ENCODE peak calls at places on chromosomes 1 and 21, in four cellular contexts. One of them, this sample, is unnamed.

GRCh38 chr1:87435484-87435883 is 106.8 kb downstream of the LMO4 start:
- DNase-seq in fibroblast of lung: peak; percentile 84
- DNase-seq in fibroblast of mammary gland: peak; percentile 33
- DNase-seq in endothelial cell: no peak
- DNase-seq in this sample: no peak

GRCh38 chr1:113830039-113830438 is 17.8 kb upstream of the RSBN1 start:
- DNase-seq in fibroblast of lung: peak; percentile 55
- DNase-seq in fibroblast of mammary gland: no peak
- DNase-seq in endothelial cell: no peak
- DNase-seq in this sample: no peak

GRCh38 chr1:101071470-101071886 is 45.9 kb upstream of the DPH5 start:
- DNase-seq in fibroblast of lung: no peak
- DNase-seq in fibroblast of mammary gland: no peak
- DNase-seq in endothelial cell: no peak
- DNase-seq in this sample: no peak

GRCh38 chr1:6099297-6099696 is 53.6 kb downstream of the KCNAB2 start:
- DNase-seq in fibroblast of lung: no peak
- DNase-seq in fibroblast of mammary gland: no peak
- DNase-seq in endothelial cell: no peak
- DNase-seq in this sample: no peak

GRCh38 chr1:226697608-226698544 is 41.2 kb downstream of the ITPKB start:
- DNase-seq in fibroblast of lung: no peak
- DNase-seq in fibroblast of mammary gland: no peak
- DNase-seq in endothelial cell: no peak
- DNase-seq in this sample: no peak

GRCh38 chr1:96329121-96329520 is 392.5 kb upstream of the PTBP2 start:
- DNase-seq in fibroblast of lung: peak; percentile 83
- DNase-seq in fibroblast of mammary gland: peak; percentile 45
- DNase-seq in endothelial cell: no peak
- DNase-seq in this sample: no peak

GRCh38 chr1:219138747-219139146 is 34.9 kb upstream of the LYPLAL1 start:
- DNase-seq in fibroblast of lung: no peak
- DNase-seq in fibroblast of mammary gland: no peak
- DNase-seq in endothelial cell: no peak
- DNase-seq in this sample: no peak

GRCh38 chr1:107964397-107965111 is 426 bp downstream of the VAV3 start:
- DNase-seq in fibroblast of lung: peak; percentile 9
- DNase-seq in fibroblast of mammary gland: no peak
- DNase-seq in endothelial cell: peak; percentile 20
- DNase-seq in this sample: peak; percentile 24

GRCh38 chr1:23720256-23720995 is 22.8 kb upstream of the ELOA start:
- DNase-seq in fibroblast of lung: no peak
- DNase-seq in fibroblast of mammary gland: no peak
- DNase-seq in endothelial cell: no peak
- DNase-seq in this sample: peak; percentile 68

GRCh38 chr1:116302281-116302680 is 70.8 kb upstream of the ATP1A1 start:
- DNase-seq in fibroblast of lung: no peak
- DNase-seq in fibroblast of mammary gland: no peak
- DNase-seq in endothelial cell: no peak
- DNase-seq in this sample: no peak

GRCh38 chr1:88276158-88276557 is 407.9 kb upstream of the PKN2 start:
- DNase-seq in fibroblast of lung: peak; percentile 89
- DNase-seq in fibroblast of mammary gland: peak; percentile 43
- DNase-seq in endothelial cell: no peak
- DNase-seq in this sample: peak; percentile 6

GRCh38 chr1:218112862-218113261 is 172.2 kb upstream of the RRP15 start:
- DNase-seq in fibroblast of lung: no peak
- DNase-seq in fibroblast of mammary gland: no peak
- DNase-seq in endothelial cell: no peak
- DNase-seq in this sample: no peak

GRCh38 chr1:6508876-6509602 is 17.6 kb upstream of the PLEKHG5 start:
- DNase-seq in fibroblast of lung: no peak
- DNase-seq in fibroblast of mammary gland: no peak
- DNase-seq in endothelial cell: no peak
- DNase-seq in this sample: no peak

GRCh38 chr1:116766616-116767469 is 12.6 kb downstream of the CD2 start:
- DNase-seq in fibroblast of lung: no peak
- DNase-seq in fibroblast of mammary gland: peak; percentile 73
- DNase-seq in endothelial cell: no peak
- DNase-seq in this sample: no peak

GRCh38 chr1:115829947-115830346 is 11.0 kb downstream of the NHLH2 start:
- DNase-seq in fibroblast of lung: no peak
- DNase-seq in fibroblast of mammary gland: no peak
- DNase-seq in endothelial cell: no peak
- DNase-seq in this sample: no peak

GRCh38 chr1:208942394-208942793 is 641.1 kb upstream of the CAMK1G start:
- DNase-seq in fibroblast of lung: no peak
- DNase-seq in fibroblast of mammary gland: no peak
- DNase-seq in endothelial cell: no peak
- DNase-seq in this sample: no peak

GRCh38 chr1:115764541-115764940 is 4.0 kb downstream of the CASQ2 start:
- DNase-seq in fibroblast of lung: peak; percentile 8
- DNase-seq in fibroblast of mammary gland: peak; percentile 55
- DNase-seq in endothelial cell: peak; percentile 57
- DNase-seq in this sample: no peak

GRCh38 chr1:117590273-117590925 is 15.4 kb upstream of the TENT5C start:
- DNase-seq in fibroblast of lung: no peak
- DNase-seq in fibroblast of mammary gland: no peak
- DNase-seq in endothelial cell: no peak
- DNase-seq in this sample: no peak

GRCh38 chr1:182056596-182057366 is 4.7 kb downstream of the ZNF648 start:
- DNase-seq in fibroblast of lung: no peak
- DNase-seq in fibroblast of mammary gland: no peak
- DNase-seq in endothelial cell: no peak
- DNase-seq in this sample: no peak

GRCh38 chr1:114670083-114671010 is 498 bp upstream of the DENND2C start:
- DNase-seq in fibroblast of lung: peak; percentile 84
- DNase-seq in fibroblast of mammary gland: peak; percentile 85
- DNase-seq in endothelial cell: peak; percentile 92
- DNase-seq in this sample: peak; percentile 96

GRCh38 chr1:245337829-245338484 is 183.2 kb downstream of the KIF26B start:
- DNase-seq in fibroblast of lung: no peak
- DNase-seq in fibroblast of mammary gland: no peak
- DNase-seq in endothelial cell: no peak
- DNase-seq in this sample: no peak

GRCh38 chr21:44520326-44521300 is 19.4 kb downstream of the KRTAP10-1 start:
- DNase-seq in fibroblast of lung: no peak
- DNase-seq in fibroblast of mammary gland: no peak
- DNase-seq in endothelial cell: no peak
- DNase-seq in this sample: no peak

GRCh38 chr21:25186278-25186677 is 421.0 kb downstream of the MRPL39 start:
- DNase-seq in fibroblast of lung: peak; percentile 10
- DNase-seq in fibroblast of mammary gland: no peak
- DNase-seq in endothelial cell: no peak
- DNase-seq in this sample: no peak

GRCh38 chr1:220874201-220874655 is 5.0 kb upstream of the HLX start:
- DNase-seq in fibroblast of lung: no peak
- DNase-seq in fibroblast of mammary gland: peak; percentile 70
- DNase-seq in endothelial cell: peak; percentile 62
- DNase-seq in this sample: peak; percentile 51

GRCh38 chr1:81549588-81550127 is 251.1 kb upstream of the ADGRL2 start:
- DNase-seq in fibroblast of lung: peak; percentile 35
- DNase-seq in fibroblast of mammary gland: peak; percentile 67
- DNase-seq in endothelial cell: no peak
- DNase-seq in this sample: peak; percentile 18

GRCh38 chr1:56146449-56146848 is 432.9 kb downstream of the PLPP3 start:
- DNase-seq in fibroblast of lung: peak; percentile 36
- DNase-seq in fibroblast of mammary gland: peak; percentile 94
- DNase-seq in endothelial cell: no peak
- DNase-seq in this sample: no peak

GRCh38 chr1:234676103-234676594 is 66.2 kb upstream of the IRF2BP2 start:
- DNase-seq in fibroblast of lung: peak; percentile 73
- DNase-seq in fibroblast of mammary gland: peak; percentile 78
- DNase-seq in endothelial cell: peak; percentile 68
- DNase-seq in this sample: peak; percentile 68

GRCh38 chr1:151352001-151352718 is 5.1 kb upstream of the RFX5 start:
- DNase-seq in fibroblast of lung: peak; percentile 32
- DNase-seq in fibroblast of mammary gland: peak; percentile 53
- DNase-seq in endothelial cell: no peak
- DNase-seq in this sample: no peak

GRCh38 chr21:44083631-44084291 is 23.4 kb upstream of the PWP2 start:
- DNase-seq in fibroblast of lung: no peak
- DNase-seq in fibroblast of mammary gland: no peak
- DNase-seq in endothelial cell: no peak
- DNase-seq in this sample: no peak

GRCh38 chr1:88731475-88731874 is 47.4 kb downstream of the PKN2 start:
- DNase-seq in fibroblast of lung: peak; percentile 94
- DNase-seq in fibroblast of mammary gland: peak; percentile 95
- DNase-seq in endothelial cell: no peak
- DNase-seq in this sample: no peak

GRCh38 chr1:64473367-64473766 is 3.4 kb downstream of the CACHD1 start:
- DNase-seq in fibroblast of lung: no peak
- DNase-seq in fibroblast of mammary gland: no peak
- DNase-seq in endothelial cell: no peak
- DNase-seq in this sample: no peak

GRCh38 chr1:64471724-64472276 is 1.9 kb downstream of the CACHD1 start:
- DNase-seq in fibroblast of lung: peak; percentile 42
- DNase-seq in fibroblast of mammary gland: peak; percentile 24
- DNase-seq in endothelial cell: no peak
- DNase-seq in this sample: no peak

GRCh38 chr1:64471218-64471719 is 1.3 kb downstream of the CACHD1 start:
- DNase-seq in fibroblast of lung: peak; percentile 21
- DNase-seq in fibroblast of mammary gland: peak; percentile 5
- DNase-seq in endothelial cell: peak; percentile 54
- DNase-seq in this sample: no peak

GRCh38 chr1:64474133-64474532 is 4.2 kb downstream of the CACHD1 start:
- DNase-seq in fibroblast of lung: no peak
- DNase-seq in fibroblast of mammary gland: no peak
- DNase-seq in endothelial cell: no peak
- DNase-seq in this sample: no peak

GRCh38 chr1:64472805-64473204 is 2.9 kb downstream of the CACHD1 start:
- DNase-seq in fibroblast of lung: no peak
- DNase-seq in fibroblast of mammary gland: no peak
- DNase-seq in endothelial cell: no peak
- DNase-seq in this sample: no peak
- TF ChIP-seq CTCF in fibroblast of lung: no peak
- TF ChIP-seq CTCF in fibroblast of mammary gland: no peak
- TF ChIP-seq CTCF in endothelial cell: no peak
- TF ChIP-seq CTCF in this sample: no peak

GRCh38 chr1:206937437-206937836 is 8.8 kb downstream of the PIGR start:
- DNase-seq in fibroblast of lung: no peak
- DNase-seq in fibroblast of mammary gland: no peak
- DNase-seq in endothelial cell: no peak
- DNase-seq in this sample: no peak
- TF ChIP-seq CTCF in fibroblast of lung: no peak
- TF ChIP-seq CTCF in fibroblast of mammary gland: no peak
- TF ChIP-seq CTCF in endothelial cell: no peak
- TF ChIP-seq CTCF in this sample: no peak

GRCh38 chr1:14608308-14608707 is 9.8 kb downstream of the KAZN start:
- DNase-seq in fibroblast of lung: no peak
- DNase-seq in fibroblast of mammary gland: no peak
- DNase-seq in endothelial cell: no peak
- DNase-seq in this sample: no peak
- TF ChIP-seq CTCF in fibroblast of lung: no peak
- TF ChIP-seq CTCF in fibroblast of mammary gland: no peak
- TF ChIP-seq CTCF in endothelial cell: peak; percentile 64
- TF ChIP-seq CTCF in this sample: no peak

GRCh38 chr1:214452152-214452806 is 99.1 kb downstream of the PTPN14 start:
- DNase-seq in fibroblast of lung: no peak
- DNase-seq in fibroblast of mammary gland: no peak
- DNase-seq in endothelial cell: no peak
- DNase-seq in this sample: no peak
- TF ChIP-seq CTCF in fibroblast of lung: no peak
- TF ChIP-seq CTCF in fibroblast of mammary gland: peak; percentile 3
- TF ChIP-seq CTCF in endothelial cell: no peak
- TF ChIP-seq CTCF in this sample: no peak

This sample was measured in GM10248.